ENCODE peak calls at places on chromosomes 4 and X, in four cellular contexts. V, K, Q and W are unnamed samples.

GRCh38 chr4:53905935-53906377 is 158.4 kb downstream of the CHIC2 start:
- DNase-seq in V (no peak), K (peak), Q (peak), W (peak)

GRCh38 chr4:8850830-8851188 is 20.8 kb downstream of the HMX1 start:
- DNase-seq in K (no peak), Q (no peak), V (no peak), W (no peak)

GRCh38 chr4:52637116-52637515 is 22.0 kb downstream of the USP46 start:
- DNase-seq in K (no peak), Q (no peak), V (no peak), W (no peak)

GRCh38 chr4:83751336-83751949 is 215.5 kb downstream of the GPAT3 start:
- DNase-seq in K (no peak), V (no peak), Q (no peak), W (no peak)

GRCh38 chr4:2822461-2823300 is 21.0 kb upstream of the ADD1 start:
- DNase-seq in V (no peak), K (no peak), Q (no peak), W (no peak)

GRCh38 chr4:76125816-76126215 is 22.4 kb downstream of the NUP54 start:
- DNase-seq in K (no peak), V (no peak), Q (no peak), W (no peak)

GRCh38 chr4:20532871-20533870 is 167.1 kb upstream of the PACRGL start:
- DNase-seq in K (no peak), Q (no peak), V (no peak), W (no peak)

GRCh38 chrX:63675716-63676115 is 109.3 kb downstream of the ARHGEF9 start:
- DNase-seq in K (no peak), V (no peak), Q (no peak), W (no peak)

GRCh38 chrX:133935096-133935495 is 50.3 kb downstream of the GPC3 start:
- DNase-seq in K (no peak), Q (no peak), V (no peak), W (no peak)

GRCh38 chr4:112057479-112057878 is 87.8 kb upstream of the FAM241A start:
- DNase-seq in Q (no peak), V (peak), K (no peak), W (no peak)

GRCh38 chr4:55445921-55446577 is 50.3 kb downstream of the TMEM165 start:
- DNase-seq in V (no peak), K (no peak), Q (no peak), W (no peak)

GRCh38 chr4:154630307-154630706 is 17.9 kb upstream of the FGG start:
- DNase-seq in K (no peak), V (no peak), Q (no peak), W (no peak)

GRCh38 chr4:139184129-139184528 is 7.1 kb upstream of the ELF2 start:
- DNase-seq in V (no peak), K (no peak), Q (no peak), W (no peak)

GRCh38 chr4:27921236-27921635 is 1060.6 kb downstream of the STIM2 start:
- DNase-seq in V (no peak), K (no peak), Q (no peak), W (no peak)

GRCh38 chr4:141702472-141703182 is 66.2 kb downstream of the IL15 start:
- DNase-seq in V (no peak), K (no peak), Q (no peak), W (no peak)

GRCh38 chr4:10625130-10625529 is 59.4 kb downstream of the CLNK start:
- DNase-seq in V (no peak), Q (peak), K (no peak), W (no peak)

GRCh38 chr4:3520796-3521600 is 11.2 kb downstream of the LRPAP1 start:
- DNase-seq in Q (no peak), V (no peak), K (no peak), W (no peak)

GRCh38 chr4:74969507-74970474 is 36.9 kb downstream of the PARM1 start:
- DNase-seq in V (peak), Q (no peak), K (no peak), W (peak)

GRCh38 chrX:129361566-129361965 is 161.7 kb downstream of the SMARCA1 start:
- DNase-seq in V (no peak), Q (no peak), K (no peak), W (no peak)

GRCh38 chr4:54971474-54971950 is 153.9 kb downstream of the KDR start:
- DNase-seq in K (no peak), V (peak), Q (peak), W (peak)

GRCh38 chr4:183747380-183747779 is 88.3 kb downstream of the TRAPPC11 start:
- DNase-seq in K (no peak), Q (no peak), V (no peak), W (no peak)

GRCh38 chrX:129717902-129718301 is 20.9 kb upstream of the XPNPEP2 start:
- DNase-seq in Q (no peak), K (no peak), V (no peak), W (no peak)

GRCh38 chr4:6121941-6122340 is 78.4 kb downstream of the JAKMIP1 start:
- DNase-seq in V (no peak), K (no peak), Q (no peak), W (no peak)

GRCh38 chr4:139416073-139416673 is 37.7 kb upstream of the RAB33B start:
- DNase-seq in V (peak), Q (peak), K (no peak), W (peak)

GRCh38 chrX:71173440-71173839 is 28.8 kb downstream of the NLGN3 start:
- DNase-seq in V (peak), K (no peak), Q (no peak), W (no peak)

GRCh38 chr4:70530997-70531396 is 12.6 kb downstream of the AMTN start:
- DNase-seq in K (no peak), V (no peak), Q (no peak), W (no peak)

GRCh38 chr4:2860391-2861348 is 17.0 kb downstream of the ADD1 start:
- DNase-seq in V (peak), Q (peak), K (no peak), W (no peak)

GRCh38 chr4:8365951-8366350 is 74.6 kb downstream of the ACOX3 start:
- DNase-seq in V (no peak), Q (no peak), K (no peak), W (no peak)

GRCh38 chrX:54415534-54416350 is 24.5 kb upstream of the TSR2 start:
- DNase-seq in K (no peak), V (no peak), Q (no peak), W (no peak)

GRCh38 chrX:72280210-72280882 is 3.3 kb upstream of the RPS4X start:
- DNase-seq in Q (no peak), K (no peak), V (peak), W (no peak)

GRCh38 chr4:89469930-89470375 is 162.4 kb upstream of the GPRIN3 start:
- DNase-seq in V (no peak), K (peak), Q (no peak), W (no peak)

GRCh38 chr4:1381944-1382541 is 24.2 kb downstream of the NKX1-1 start:
- DNase-seq in Q (no peak), V (no peak), K (no peak), W (no peak)

GRCh38 chr4:103076777-103077347 is 301 bp upstream of the SLC9B2 start:
- DNase-seq in V (peak), K (no peak), Q (no peak), W (no peak)

GRCh38 chrX:56812515-56813105 is 83.6 kb downstream of the NBDY start:
- DNase-seq in K (peak), V (no peak), Q (no peak), W (no peak)
- TF ChIP-seq TARDBP in K (no peak), V (no peak), Q (no peak), W (no peak)

GRCh38 chrX:69066021-69066757 is 99.1 kb downstream of the PJA1 start:
- DNase-seq in Q (no peak), V (no peak), K (no peak), W (no peak)
- TF ChIP-seq TARDBP in Q (no peak), V (no peak), K (no peak), W (no peak)

GRCh38 chr4:114019276-114019971 is 40.0 kb upstream of the ARSJ start:
- DNase-seq in K (no peak), V (no peak), Q (no peak), W (no peak)
- TF ChIP-seq TARDBP in K (no peak), V (no peak), Q (no peak), W (no peak)

DNA sequence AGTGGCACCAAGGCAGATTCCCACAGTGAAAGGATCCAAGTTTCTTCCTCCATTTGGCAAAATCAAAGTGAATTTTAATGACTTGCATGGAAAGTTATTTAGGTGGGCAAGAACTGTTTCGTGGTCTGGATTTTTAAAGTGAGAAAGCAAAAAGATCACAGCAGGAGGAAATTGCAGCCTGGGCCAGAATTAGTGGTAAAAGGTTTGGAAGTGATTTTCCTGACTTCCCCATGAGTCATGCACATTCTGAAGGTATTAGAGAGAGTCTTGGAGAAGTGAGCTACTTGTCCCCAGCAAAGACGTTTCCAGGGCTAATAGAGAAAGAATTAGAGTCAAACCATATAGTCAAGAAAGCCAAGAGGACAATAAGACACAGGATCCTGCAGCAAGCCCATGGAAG is 207.8 kb downstream of the ANTXR2 start:
- DNase-seq in K (no peak), V (no peak), Q (no peak), W (no peak)
- TF ChIP-seq TARDBP in K (no peak), V (no peak), Q (no peak), W (no peak)

GRCh38 chr4:94455081-94455480 is 3.3 kb downstream of the PDLIM5 start:
- DNase-seq in K (no peak), V (peak), Q (peak), W (no peak)
- TF ChIP-seq TARDBP in K (no peak), V (no peak), Q (no peak), W (no peak)

GRCh38 chr4:113347245-113347644 is 297.8 kb downstream of the ANK2 start:
- DNase-seq in V (no peak), K (no peak), Q (no peak), W (no peak)
- TF ChIP-seq TARDBP in V (no peak), K (no peak), Q (no peak), W (no peak)

GRCh38 chrX:119398974-119399771 is at the start of gene SLC25A43:
- DNase-seq in Q (no peak), V (peak), K (no peak), W (peak)
- TF ChIP-seq TARDBP in Q (no peak), V (no peak), K (no peak), W (no peak)

GRCh38 chr4:108743021-108743420 is 19.8 kb downstream of the ETNPPL start:
- DNase-seq in Q (no peak), V (no peak), K (no peak), W (no peak)
- TF ChIP-seq TARDBP in Q (no peak), V (no peak), K (no peak), W (no peak)